ENCODE peak calls at places on chromosome 12, in five cellular contexts. P is BJ, W is fibroblast of mammary gland, X is HL-60, Y is GM12865. I is an unnamed sample.

GRCh38 chr12:30811966-30812365 is 57.2 kb upstream of the CAPRIN2 start:
- DNase-seq in P (no peak), X (no peak), W (no peak), Y (no peak), I (no peak)

GRCh38 chr12:110776410-110776809 is 33.7 kb upstream of the PPP1CC start:
- DNase-seq in P (no peak), Y (peak), W (no peak), X (no peak), I (no peak)

GRCh38 chr12:93137656-93138612 is 208.8 kb upstream of the EEA1 start:
- DNase-seq in Y (peak), P (peak), W (peak), X (no peak), I (no peak)

GRCh38 chr12:131591136-131591535 is 119.8 kb upstream of the SFSWAP start:
- DNase-seq in P (no peak), Y (no peak), X (no peak), W (no peak), I (no peak)

GRCh38 chr12:18747960-18748359 is 10.0 kb downstream of the CAPZA3 start:
- DNase-seq in W (peak), P (peak), X (no peak), Y (no peak), I (peak)

GRCh38 chr12:4268549-4269181 is 4.9 kb upstream of the CCND2 start:
- DNase-seq in W (no peak), X (no peak), P (no peak), Y (no peak), I (no peak)

GRCh38 chr12:97748298-97748697 is 285.7 kb downstream of the RMST start:
- DNase-seq in X (no peak), Y (no peak), W (no peak), P (no peak), I (no peak)

GRCh38 chr12:50569321-50569720 is 64.5 kb downstream of the DIP2B start:
- DNase-seq in Y (no peak), W (no peak), P (no peak), X (no peak), I (no peak)

GRCh38 chr12:32587536-32588346 is 91.4 kb upstream of the DNM1L start:
- DNase-seq in W (no peak), Y (no peak), X (peak), P (no peak), I (no peak)

GRCh38 chr12:13144266-13144828 is 40.9 kb upstream of the GSG1 start:
- DNase-seq in Y (no peak), W (no peak), X (no peak), P (no peak), I (no peak)

GRCh38 chr12:82877963-82878362 is 191.3 kb downstream of the TMTC2 start:
- DNase-seq in Y (no peak), X (no peak), P (no peak), W (no peak), I (no peak)

GRCh38 chr12:85273411-85274075 is 6.5 kb upstream of the ALX1 start:
- DNase-seq in Y (no peak), P (no peak), X (no peak), W (no peak), I (no peak)

GRCh38 chr12:18749381-18749957 is 11.6 kb downstream of the CAPZA3 start:
- DNase-seq in P (peak), X (no peak), W (peak), Y (no peak), I (no peak)

GRCh38 chr12:116420476-116420875 is 138.7 kb upstream of the MAP1LC3B2 start:
- DNase-seq in W (no peak), X (no peak), P (no peak), Y (no peak), I (no peak)

GRCh38 chr12:7130791-7131501 is 775 bp downstream of the CLSTN3 start:
- DNase-seq in P (no peak), Y (peak), X (no peak), W (peak), I (no peak)

GRCh38 chr12:94712852-94713545 is 62.6 kb upstream of the TMCC3 start:
- DNase-seq in Y (no peak), P (no peak), W (no peak), X (no peak), I (no peak)

GRCh38 chr12:32266756-32267155 is 132.6 kb upstream of the FGD4 start:
- DNase-seq in W (no peak), Y (no peak), X (no peak), P (no peak), I (no peak)

GRCh38 chr12:12734054-12734453 is 16.9 kb downstream of the CDKN1B start:
- DNase-seq in X (no peak), Y (no peak), P (peak), W (peak), I (no peak)

GRCh38 chr12:102034346-102034745 is 27.4 kb downstream of the WASHC3 start:
- DNase-seq in W (peak), X (no peak), Y (no peak), P (no peak), I (no peak)

DNA sequence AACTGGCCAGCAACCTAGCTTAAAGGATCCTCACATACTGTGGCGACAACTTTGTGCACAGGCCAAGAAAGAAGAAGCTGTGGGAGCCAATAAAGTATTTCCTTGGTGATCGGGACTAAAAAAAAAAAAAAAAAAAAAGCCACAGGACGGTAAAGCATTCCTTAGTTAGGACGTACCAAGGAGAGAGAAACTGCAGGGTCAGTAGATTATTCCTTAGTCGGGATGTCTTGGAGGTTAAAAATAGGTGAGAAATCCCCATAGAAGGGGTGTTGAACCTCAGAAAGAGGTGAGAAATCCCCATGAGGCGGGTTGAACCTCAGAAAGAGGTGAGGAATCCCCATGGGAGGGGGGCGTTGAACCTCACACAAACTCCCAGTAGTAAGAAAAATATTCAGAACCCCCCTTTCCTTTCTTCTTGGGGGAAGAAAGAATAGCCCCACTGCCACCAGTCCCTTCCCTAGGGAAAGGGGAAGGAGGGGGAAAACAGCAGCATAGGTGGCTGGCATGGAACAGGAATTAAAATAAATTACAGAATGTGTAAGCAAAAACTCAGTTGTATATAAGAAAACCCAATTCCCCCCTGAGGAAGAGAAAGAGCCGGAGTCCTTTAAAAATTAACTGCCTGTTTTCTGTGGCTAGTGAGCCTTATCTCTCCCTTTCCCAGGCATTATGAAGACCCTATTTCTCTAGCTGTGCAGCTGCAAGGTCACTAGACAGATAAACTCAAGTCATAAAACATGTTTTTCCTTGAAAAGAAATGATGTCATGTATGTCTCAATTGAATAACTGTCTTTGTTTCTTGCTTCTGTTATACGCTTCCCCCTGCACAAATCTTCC is 26.8 kb downstream of the KLRK1 start:
- DNase-seq in W (no peak), P (no peak), X (no peak), Y (peak), I (no peak)
- H3K4me3 ChIP-seq in W (no peak), P (no peak), X (no peak), Y (no peak), I (peak)

DNA sequence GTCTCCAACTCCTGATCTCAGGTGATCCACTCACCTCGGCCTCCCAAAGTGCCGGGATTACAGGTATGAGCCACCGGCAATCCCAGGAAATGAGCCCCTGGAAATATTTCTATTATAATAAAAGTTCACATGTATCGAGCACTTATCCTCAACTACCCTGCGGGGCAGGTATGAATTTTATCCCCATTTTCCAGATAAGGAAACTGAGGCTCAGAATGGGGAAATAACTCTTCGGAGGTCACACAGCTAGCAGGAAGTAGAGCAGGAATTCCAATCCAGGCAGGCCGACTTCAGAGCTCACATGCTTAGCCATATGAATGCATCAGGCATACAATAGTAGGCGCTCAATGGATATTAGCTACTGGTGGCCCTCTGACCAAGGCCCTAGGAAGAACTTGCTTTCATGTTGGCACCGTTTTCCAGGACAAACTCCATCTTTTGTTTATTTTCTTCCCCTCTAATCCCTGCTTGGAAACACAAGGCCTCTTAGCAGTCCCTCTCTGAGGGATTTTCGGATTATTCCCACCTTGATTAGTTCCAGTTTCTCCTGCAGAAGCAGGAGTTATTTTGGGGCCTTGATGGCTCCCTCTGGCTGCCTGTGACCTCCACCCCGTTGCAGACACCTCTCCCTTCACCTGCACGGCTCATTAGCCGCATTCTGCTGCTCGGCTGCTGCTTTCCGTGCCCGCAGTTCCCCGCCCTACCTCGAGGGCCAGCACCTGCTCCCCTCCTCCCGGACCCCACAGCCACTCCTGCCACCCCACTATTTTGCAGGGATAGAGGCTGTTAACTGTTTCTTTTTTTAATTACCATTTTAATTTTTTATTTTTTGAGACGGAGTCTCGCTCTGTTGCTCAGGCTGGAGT is 18.7 kb upstream of the POP5 start:
- DNase-seq in Y (no peak), X (no peak), W (no peak), P (no peak), I (no peak)
- TF ChIP-seq CTCF in Y (no peak), X (no peak), W (no peak), P (no peak), I (no peak)

GRCh38 chr12:69059465-69060457 is 126.8 kb upstream of the CPM start:
- DNase-seq in P (peak), X (no peak), W (peak), Y (no peak), I (peak)
- H3K4me3 ChIP-seq in P (no peak), X (no peak), W (no peak), Y (no peak), I (no peak)

GRCh38 chr12:121953695-121954094 is 35.3 kb downstream of the CFAP251 start:
- DNase-seq in Y (no peak), X (no peak), P (no peak), W (no peak), I (no peak)

GRCh38 chr12:121955258-121956040 is 37.1 kb downstream of the CFAP251 start:
- DNase-seq in Y (peak), P (no peak), X (no peak), W (peak), I (no peak)

GRCh38 chr12:121958521-121959240 is 40.3 kb downstream of the CFAP251 start:
- DNase-seq in Y (no peak), X (no peak), W (peak), P (no peak), I (no peak)

GRCh38 chr12:121957831-121958515 is 39.6 kb downstream of the CFAP251 start:
- DNase-seq in P (no peak), Y (no peak), W (no peak), X (no peak), I (no peak)

GRCh38 chr12:121956041-121956341 is 37.6 kb downstream of the CFAP251 start:
- DNase-seq in X (no peak), P (no peak), Y (no peak), W (no peak), I (no peak)
- TF ChIP-seq CTCF in X (no peak), P (no peak), Y (no peak), W (no peak), I (no peak)

GRCh38 chr12:53955776-53956250 is 1.1 kb downstream of the HOXC12 start:
- DNase-seq in W (no peak), Y (no peak), X (no peak), P (no peak), I (no peak)

GRCh38 chr12:53952871-53953734 is 1.6 kb upstream of the HOXC12 start:
- DNase-seq in Y (no peak), X (no peak), P (no peak), W (no peak), I (no peak)

GRCh38 chr12:53955036-53955775 is 503 bp downstream of the HOXC12 start:
- DNase-seq in Y (no peak), X (no peak), W (no peak), P (no peak), I (no peak)

GRCh38 chr12:53953831-53954693 is 641 bp upstream of the HOXC12 start:
- DNase-seq in P (no peak), Y (no peak), W (no peak), X (no peak), I (no peak)

DNA sequence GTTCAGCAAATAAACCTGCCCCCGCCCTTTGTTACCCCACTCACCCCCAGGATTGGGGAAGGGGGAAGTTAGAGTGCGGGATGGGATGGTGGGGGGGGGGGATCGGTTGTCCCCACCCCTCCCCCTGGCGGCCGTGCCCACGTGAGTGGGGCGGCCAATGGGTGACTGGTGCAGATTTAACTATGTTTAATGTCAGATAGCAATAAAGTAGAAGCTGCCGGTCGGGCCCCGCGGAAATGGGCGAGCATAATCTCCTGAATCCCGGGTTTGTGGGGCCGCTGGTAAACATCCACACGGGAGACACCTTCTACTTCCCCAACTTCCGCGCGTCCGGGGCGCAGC is at the start of gene HOXC12:
- DNase-seq in W (no peak), Y (no peak), P (no peak), X (no peak), I (no peak)
- H3K4me3 ChIP-seq in W (no peak), Y (no peak), P (peak), X (no peak), I (no peak)

GRCh38 chr12:107012736-107013425 is 25.9 kb upstream of the MTERF2 start:
- DNase-seq in W (no peak), X (no peak), Y (no peak), P (no peak), I (no peak)

GRCh38 chr12:107011519-107011918 is 24.6 kb upstream of the MTERF2 start:
- DNase-seq in W (no peak), X (no peak), P (no peak), Y (no peak), I (no peak)

GRCh38 chr12:107017042-107017441 is 30.1 kb upstream of the MTERF2 start:
- DNase-seq in X (no peak), Y (no peak), P (no peak), W (no peak), I (no peak)

GRCh38 chr12:107019546-107019945 is 32.6 kb upstream of the MTERF2 start:
- DNase-seq in X (no peak), Y (no peak), W (no peak), P (no peak), I (no peak)

DNA sequence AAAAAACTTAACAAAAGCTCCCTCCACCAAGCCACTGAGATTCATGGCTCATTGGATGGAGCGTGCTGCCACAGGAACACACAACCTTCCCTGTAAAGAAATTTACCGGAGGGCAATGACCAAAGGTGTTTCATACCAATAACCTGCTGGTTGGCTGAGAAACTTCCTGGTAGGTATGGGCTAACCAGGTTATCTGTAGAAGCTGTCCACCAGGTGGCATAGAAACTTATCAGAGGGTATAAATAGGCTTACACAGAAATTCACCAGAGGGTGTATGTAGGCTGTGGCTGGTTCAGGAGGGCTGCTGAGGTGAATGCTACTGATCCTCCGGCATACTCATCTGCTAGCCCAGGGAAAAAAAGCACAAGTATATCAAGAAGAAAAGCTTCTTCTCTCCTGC is 27.1 kb upstream of the MTERF2 start:
- DNase-seq in X (no peak), Y (peak), P (no peak), W (no peak), I (no peak)
- TF ChIP-seq CTCF in X (no peak), Y (no peak), P (no peak), W (no peak), I (no peak)

DNA sequence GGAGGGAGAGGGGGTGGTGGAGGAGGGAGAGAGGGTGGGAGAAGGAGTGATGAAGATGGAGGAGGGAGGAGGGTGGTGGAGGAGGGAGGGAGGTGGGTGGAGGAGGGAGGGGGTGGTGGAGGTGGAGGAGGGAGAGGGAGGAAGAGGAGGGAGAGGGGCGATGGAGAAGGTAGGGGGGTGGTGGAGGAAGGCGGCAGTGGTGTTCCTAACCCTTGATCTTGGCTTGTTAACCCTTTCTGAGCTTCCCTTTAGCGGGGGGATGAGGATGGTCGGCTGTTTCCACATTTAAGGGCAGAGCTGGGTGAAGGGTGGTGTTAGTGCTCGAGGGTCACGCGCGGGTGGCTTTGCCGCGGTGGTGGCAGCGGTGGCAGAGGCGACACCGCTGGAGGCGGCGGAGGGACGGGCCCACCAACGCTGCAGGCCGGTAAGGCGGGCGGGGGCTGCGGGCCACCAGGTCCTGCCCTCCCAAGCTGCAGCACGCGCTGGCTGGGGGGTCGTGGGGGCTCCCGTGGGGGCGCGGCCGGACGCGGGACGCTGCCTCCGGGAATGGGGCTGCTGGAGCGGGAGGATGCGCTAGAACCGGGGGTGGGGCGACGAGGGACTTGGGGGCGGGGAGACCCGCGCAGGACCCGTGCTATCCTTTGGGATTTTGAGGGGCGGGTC is 156.3 kb downstream of the PTPN11 start:
- DNase-seq in P (no peak), W (no peak), X (no peak), Y (no peak), I (no peak)
- H3K4me3 ChIP-seq in P (no peak), W (no peak), X (no peak), Y (no peak), I (no peak)

DNA sequence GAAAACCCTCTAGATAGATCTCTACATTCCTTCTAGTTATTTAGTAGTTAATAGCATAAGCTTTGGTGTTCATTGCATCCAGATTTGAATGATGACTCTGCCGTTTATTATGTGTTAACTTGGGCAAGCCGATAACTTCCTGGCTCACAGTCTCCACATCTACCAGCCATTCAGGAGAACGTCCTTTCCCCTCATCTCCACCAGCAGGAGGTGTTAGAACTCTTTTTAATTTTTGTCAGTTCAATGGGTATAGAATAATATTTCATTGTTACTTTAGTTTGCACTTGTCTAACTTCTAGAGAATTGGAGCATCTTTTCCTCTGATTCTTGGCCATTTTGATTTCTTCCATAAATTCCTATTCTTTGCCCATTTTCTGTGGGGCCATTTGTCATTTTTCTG is 30.0 kb upstream of the WSCD2 start:
- DNase-seq in X (no peak), W (no peak), P (no peak), Y (peak), I (no peak)
- TF ChIP-seq CTCF in X (no peak), W (no peak), P (no peak), Y (peak), I (no peak)